ENCODE peak calls at places on chromosomes 12 and 14, in five cellular contexts. O is mesendoderm, R is pancreas, Q is Peyer's patch, T is aorta. Z is an unnamed sample. For H3K27me3, the result is how much of the 10 kb centered on the place peaks cover.

GRCh38 chr12:24821691-24822090 is 127.2 kb downstream of the BCAT1 start:
- DNase-seq in R (no peak), O (no peak), T (no peak), Q (no peak), Z (no peak)

GRCh38 chr12:8692573-8692972 is 5.2 kb upstream of the RIMKLB start:
- DNase-seq in R (no peak), Q (peak), O (peak), T (no peak), Z (no peak)

GRCh38 chr14:73785834-73786631 is 65.6 kb upstream of the PTGR2 start:
- DNase-seq in Q (peak), O (peak), T (peak), R (peak), Z (peak)

GRCh38 chr12:26614217-26614616 is 218.8 kb downstream of the ITPR2 start:
- DNase-seq in O (peak), T (no peak), Q (no peak), R (no peak), Z (peak)

GRCh38 chr12:62919827-62920226 is 15.1 kb downstream of the PPM1H start:
- DNase-seq in Q (no peak), T (no peak), O (no peak), R (no peak), Z (peak)

GRCh38 chr12:65685514-65685913 is 138.8 kb upstream of the HMGA2 start:
- DNase-seq in Q (no peak), O (peak), T (no peak), R (no peak), Z (peak)

GRCh38 chr12:121711925-121712461 is 559 bp upstream of the TMEM120B start:
- DNase-seq in R (peak), Q (peak), T (no peak), O (peak), Z (peak)

GRCh38 chr12:41013921-41014642 is 174.0 kb upstream of the PDZRN4 start:
- DNase-seq in T (no peak), O (no peak), R (no peak), Q (no peak), Z (no peak)

GRCh38 chr14:84435820-84436326 is 1094.1 kb upstream of the FLRT2 start:
- DNase-seq in O (no peak), T (no peak), R (no peak), Q (no peak), Z (no peak)

GRCh38 chr14:86858591-86858990 is 1134.4 kb downstream of the GALC start:
- DNase-seq in O (no peak), T (no peak), R (no peak), Q (no peak), Z (no peak)

GRCh38 chr12:52147367-52147972 is 44.3 kb downstream of the KRT80 start:
- DNase-seq in R (peak), O (peak), Q (peak), T (peak), Z (peak)

GRCh38 chr14:30698463-30698862 is 76.3 kb downstream of the SCFD1 start:
- DNase-seq in Q (no peak), R (no peak), T (no peak), O (no peak), Z (peak)

GRCh38 chr12:99390707-99391106 is 256.8 kb upstream of the GARIN6 start:
- DNase-seq in Q (no peak), T (peak), R (peak), O (peak), Z (no peak)

GRCh38 chr14:68695326-68695768 is 97.5 kb downstream of the ZFP36L1 start:
- DNase-seq in O (no peak), R (no peak), Q (no peak), T (no peak), Z (no peak)

GRCh38 chr14:94451091-94451751 is 1.4 kb downstream of the SERPINA11 start:
- DNase-seq in R (no peak), T (no peak), O (no peak), Q (no peak), Z (peak)

GRCh38 chr14:92863281-92863680 is 59.7 kb upstream of the CHGA start:
- DNase-seq in O (no peak), R (no peak), T (no peak), Q (no peak), Z (peak)

GRCh38 chr12:113463746-113464743 is 7.6 kb downstream of the LHX5 start:
- DNase-seq in T (no peak), Q (no peak), R (no peak), O (no peak), Z (no peak)

GRCh38 chr12:113462880-113463745 is 8.6 kb downstream of the LHX5 start:
- DNase-seq in Q (no peak), T (no peak), O (no peak), R (no peak), Z (no peak)

GRCh38 chr12:113465808-113466769 is 5.6 kb downstream of the LHX5 start:
- DNase-seq in R (no peak), O (no peak), T (no peak), Q (no peak), Z (no peak)

GRCh38 chr12:113466770-113467153 is 4.9 kb downstream of the LHX5 start:
- DNase-seq in T (no peak), Q (no peak), R (no peak), O (no peak), Z (no peak)

GRCh38 chr12:113464852-113465719 is 6.6 kb downstream of the LHX5 start:
- DNase-seq in T (no peak), Q (no peak), O (no peak), R (no peak), Z (no peak)
- H3K4me3 ChIP-seq in T (peak), Q (no peak), O (no peak), R (no peak), Z (no peak)

DNA sequence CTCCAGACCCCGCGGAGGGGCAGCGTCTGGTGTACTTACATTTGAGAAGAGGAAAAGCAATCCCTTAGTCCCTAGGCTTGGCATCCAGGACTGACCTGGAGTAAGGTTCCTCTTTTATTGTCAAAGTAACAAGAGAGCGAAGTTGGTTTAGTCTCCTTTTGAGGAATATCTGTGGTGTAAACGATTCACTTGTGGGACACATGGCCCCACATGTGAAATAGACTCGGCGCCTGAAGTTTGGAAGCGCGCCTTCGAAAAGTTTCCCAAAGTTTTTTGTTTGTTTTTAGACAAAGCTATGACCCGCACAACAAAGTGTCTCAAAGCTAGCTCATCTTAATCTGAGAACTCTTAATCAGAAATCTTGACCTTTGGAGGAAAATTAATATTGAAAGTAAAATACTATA is 744 bp downstream of the STYX start:
- DNase-seq in R (no peak), T (no peak), Q (no peak), O (no peak), Z (peak)
- H3K27ac ChIP-seq in R (peak), T (peak), Q (peak), O (peak), Z (peak)

GRCh38 chr14:64700290-64700689 is 3.9 kb upstream of the PLEKHG3 start:
- DNase-seq in T (no peak), R (no peak), Q (no peak), O (no peak), Z (no peak)
- H3K27me3 ChIP-seq in T (under half), R (under half), Q (under half), O (under half), Z (under half)

GRCh38 chr14:24879661-24880381 is 170.1 kb downstream of the STXBP6 start:
- DNase-seq in Q (no peak), T (no peak), R (no peak), O (no peak), Z (no peak)
- H3K4me3 ChIP-seq in Q (no peak), T (no peak), R (no peak), O (no peak), Z (no peak)

GRCh38 chr14:103372552-103373304 is 12.5 kb upstream of the MARK3 start:
- DNase-seq in T (peak), Q (no peak), O (peak), R (no peak), Z (no peak)
- H3K27ac ChIP-seq in T (no peak), Q (no peak), O (no peak), R (no peak), Z (no peak)

GRCh38 chr12:57467915-57468314 is 8.3 kb downstream of the GLI1 start:
- DNase-seq in R (no peak), Q (no peak), O (no peak), T (no peak), Z (no peak)
- H3K27me3 ChIP-seq in R (under half), Q (under half), O (under half), T (under half), Z (under half)

DNA sequence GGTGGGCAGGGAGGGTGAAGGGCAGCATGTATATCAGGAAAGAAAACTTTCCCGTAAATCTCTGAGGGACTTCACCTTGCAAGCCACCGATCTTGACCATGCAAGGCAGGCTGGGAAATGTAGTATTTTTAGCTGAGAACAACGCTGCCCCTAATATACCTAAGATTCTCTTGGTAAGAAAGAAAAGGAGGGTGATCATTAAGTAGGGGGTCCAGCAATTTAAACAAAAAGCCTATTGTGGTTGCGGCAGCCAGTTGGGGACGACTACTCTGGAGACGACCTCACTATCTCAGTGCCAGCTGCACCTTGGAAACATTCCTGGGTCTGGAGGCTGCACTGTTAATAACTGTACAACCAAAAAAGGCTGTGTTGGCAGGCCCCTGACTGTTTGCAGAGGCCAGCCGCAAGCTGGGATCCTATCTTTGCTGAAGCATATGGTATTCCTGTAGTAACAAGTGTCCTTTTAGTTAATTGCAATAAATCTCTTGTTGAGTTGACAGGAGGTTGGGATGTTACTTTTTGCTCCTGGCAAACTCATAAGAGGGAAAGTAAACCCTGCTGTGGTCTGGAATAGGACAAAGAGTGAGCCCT is 6.4 kb downstream of the APOLD1 start:
- DNase-seq in O (no peak), T (no peak), Q (no peak), R (no peak), Z (no peak)
- H3K4me3 ChIP-seq in O (no peak), T (no peak), Q (no peak), R (no peak), Z (no peak)

GRCh38 chr12:55725556-55725955 is 3.3 kb downstream of the CD63 start:
- DNase-seq in T (peak), R (no peak), Q (no peak), O (no peak), Z (no peak)
- H3K27ac ChIP-seq in T (no peak), R (no peak), Q (no peak), O (no peak), Z (peak)

DNA sequence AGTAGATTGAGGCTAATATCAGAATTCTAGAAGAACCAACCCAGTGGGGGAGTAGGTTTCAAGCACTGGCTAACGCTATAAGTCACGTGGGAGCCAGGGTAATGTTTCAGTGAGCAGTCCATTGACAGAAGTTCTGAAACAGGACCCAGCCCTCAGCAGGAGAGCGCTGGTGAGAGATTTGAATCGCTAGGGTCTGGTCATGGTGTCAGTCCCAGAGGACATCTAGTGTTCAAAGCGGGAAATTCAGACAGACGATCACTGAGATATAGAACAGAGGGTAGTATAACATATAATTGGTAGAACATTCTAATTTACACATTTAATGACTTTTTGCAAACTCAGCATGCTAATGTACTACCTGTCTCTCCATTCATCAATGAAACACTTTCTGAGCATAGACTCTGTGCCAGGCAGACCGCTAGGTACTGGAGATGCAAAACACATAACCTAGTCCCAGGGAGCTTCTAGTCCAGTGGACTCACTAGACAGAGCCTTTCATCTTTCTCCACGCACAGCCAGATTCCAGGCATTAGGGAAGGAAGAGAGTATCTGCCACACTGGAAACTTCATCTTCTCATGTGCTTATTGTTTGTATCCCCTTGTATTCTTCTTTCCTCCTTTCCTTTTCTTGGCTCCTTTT is 35.4 kb upstream of the RNASE3 start:
- DNase-seq in R (peak), T (no peak), O (peak), Q (peak), Z (peak)
- H3K27me3 ChIP-seq in R (under half), T (under half), O (under half), Q (under half), Z (under half)